ENCODE peak calls at places on chromosomes 6 and 20, in eight cellular contexts. X, P, S, E, U, Y, O and R are unnamed samples.

GRCh38 chr20:13995841-13996240 is 525 bp downstream of the MACROD2 start:
- DNase-seq in X (no peak), P (no peak), S (peak; percentile 50), E (peak; percentile 42), U (no peak), Y (no peak), O (no peak), R (no peak)

GRCh38 chr6:125733516-125734300 is 15.7 kb upstream of the HEY2 start:
- DNase-seq in X (no peak), P (no peak), S (no peak), E (no peak), U (no peak), Y (no peak), O (no peak), R (no peak)

GRCh38 chr6:21595951-21596378 is 2.4 kb downstream of the SOX4 start:
- DNase-seq in X (peak; percentile 21), P (no peak), S (peak; percentile 45), E (no peak), U (no peak), Y (peak; percentile 6), O (no peak), R (peak; percentile 10)

GRCh38 chr6:107638493-107638892 is 148.6 kb downstream of the SOBP start:
- DNase-seq in X (no peak), P (no peak), S (no peak), E (no peak), U (no peak), Y (no peak), O (no peak), R (no peak)

GRCh38 chr6:90194371-90194841 is 102.2 kb downstream of the BACH2 start:
- DNase-seq in X (no peak), P (no peak), S (no peak), E (no peak), U (peak; percentile 73), Y (no peak), O (no peak), R (no peak)

GRCh38 chr6:49550413-49551125 is at the start of gene C6orf141:
- DNase-seq in X (peak; percentile 39), P (no peak), S (peak; percentile 35), E (peak; percentile 43), U (no peak), Y (no peak), O (no peak), R (peak; percentile 18)

GRCh38 chr6:27956941-27957340 is at the start of gene OR2B6:
- DNase-seq in X (no peak), P (no peak), S (no peak), E (no peak), U (no peak), Y (no peak), O (no peak), R (no peak)

GRCh38 chr6:1596088-1596852 is 13.4 kb upstream of the FOXC1 start:
- DNase-seq in X (peak; percentile 58), P (peak; percentile 90), S (peak; percentile 20), E (no peak), U (no peak), Y (peak; percentile 63), O (peak; percentile 62), R (peak; percentile 42)